ENCODE peak calls at places on chromosomes 16 and 17, in five cellular contexts. One of them, this sample, is unnamed.

GRCh38 chr17:63140255-63140654 is 174.2 kb downstream of the TANC2 start:
- DNase-seq in breast epithelium: no peak
- DNase-seq in sigmoid colon: no peak
- DNase-seq in HCT116: no peak
- DNase-seq in prostate gland: no peak
- DNase-seq in this sample: no peak

GRCh38 chr17:7590743-7591142 is 849 bp upstream of the SOX15 start:
- DNase-seq in breast epithelium: no peak
- DNase-seq in sigmoid colon: no peak
- DNase-seq in HCT116: no peak
- DNase-seq in prostate gland: no peak
- DNase-seq in this sample: no peak

GRCh38 chr16:75262104-75262799 is 10.8 kb upstream of the BCAR1 start:
- DNase-seq in breast epithelium: no peak
- DNase-seq in sigmoid colon: peak
- DNase-seq in HCT116: no peak
- DNase-seq in prostate gland: no peak
- DNase-seq in this sample: no peak

GRCh38 chr17:46192484-46193245 is 564 bp downstream of the KANSL1 start:
- DNase-seq in breast epithelium: no peak
- DNase-seq in sigmoid colon: peak
- DNase-seq in HCT116: no peak
- DNase-seq in prostate gland: peak
- DNase-seq in this sample: peak

GRCh38 chr16:680967-681745 is 946 bp downstream of the STUB1 start:
- DNase-seq in breast epithelium: no peak
- DNase-seq in sigmoid colon: no peak
- DNase-seq in HCT116: no peak
- DNase-seq in prostate gland: no peak
- DNase-seq in this sample: peak

GRCh38 chr17:82246365-82247174 is 17.7 kb downstream of the SLC16A3 start:
- DNase-seq in breast epithelium: no peak
- DNase-seq in sigmoid colon: no peak
- DNase-seq in HCT116: no peak
- DNase-seq in prostate gland: no peak
- DNase-seq in this sample: no peak

GRCh38 chr16:29907973-29908372 is 7.7 kb downstream of the ASPHD1 start:
- DNase-seq in breast epithelium: no peak
- DNase-seq in sigmoid colon: no peak
- DNase-seq in HCT116: no peak
- DNase-seq in prostate gland: no peak
- DNase-seq in this sample: no peak

GRCh38 chr17:9148908-9149536 is 127.7 kb downstream of the NTN1 start:
- DNase-seq in breast epithelium: no peak
- DNase-seq in sigmoid colon: no peak
- DNase-seq in HCT116: no peak
- DNase-seq in prostate gland: no peak
- DNase-seq in this sample: no peak

GRCh38 chr17:81440511-81441244 is 45.4 kb downstream of the BAHCC1 start:
- DNase-seq in breast epithelium: no peak
- DNase-seq in sigmoid colon: no peak
- DNase-seq in HCT116: no peak
- DNase-seq in prostate gland: no peak
- DNase-seq in this sample: no peak

GRCh38 chr16:86926695-86927094 is 348.3 kb downstream of the FOXL1 start:
- DNase-seq in breast epithelium: no peak
- DNase-seq in sigmoid colon: no peak
- DNase-seq in HCT116: no peak
- DNase-seq in prostate gland: no peak
- DNase-seq in this sample: no peak

GRCh38 chr17:13025687-13026086 is 7.9 kb upstream of the ELAC2 start:
- DNase-seq in breast epithelium: no peak
- DNase-seq in sigmoid colon: no peak
- DNase-seq in HCT116: no peak
- DNase-seq in prostate gland: no peak
- DNase-seq in this sample: no peak

GRCh38 chr17:4492762-4493561 is 5.7 kb upstream of the SPNS2 start:
- DNase-seq in breast epithelium: no peak
- DNase-seq in sigmoid colon: no peak
- DNase-seq in HCT116: no peak
- DNase-seq in prostate gland: no peak
- DNase-seq in this sample: peak

DNA sequence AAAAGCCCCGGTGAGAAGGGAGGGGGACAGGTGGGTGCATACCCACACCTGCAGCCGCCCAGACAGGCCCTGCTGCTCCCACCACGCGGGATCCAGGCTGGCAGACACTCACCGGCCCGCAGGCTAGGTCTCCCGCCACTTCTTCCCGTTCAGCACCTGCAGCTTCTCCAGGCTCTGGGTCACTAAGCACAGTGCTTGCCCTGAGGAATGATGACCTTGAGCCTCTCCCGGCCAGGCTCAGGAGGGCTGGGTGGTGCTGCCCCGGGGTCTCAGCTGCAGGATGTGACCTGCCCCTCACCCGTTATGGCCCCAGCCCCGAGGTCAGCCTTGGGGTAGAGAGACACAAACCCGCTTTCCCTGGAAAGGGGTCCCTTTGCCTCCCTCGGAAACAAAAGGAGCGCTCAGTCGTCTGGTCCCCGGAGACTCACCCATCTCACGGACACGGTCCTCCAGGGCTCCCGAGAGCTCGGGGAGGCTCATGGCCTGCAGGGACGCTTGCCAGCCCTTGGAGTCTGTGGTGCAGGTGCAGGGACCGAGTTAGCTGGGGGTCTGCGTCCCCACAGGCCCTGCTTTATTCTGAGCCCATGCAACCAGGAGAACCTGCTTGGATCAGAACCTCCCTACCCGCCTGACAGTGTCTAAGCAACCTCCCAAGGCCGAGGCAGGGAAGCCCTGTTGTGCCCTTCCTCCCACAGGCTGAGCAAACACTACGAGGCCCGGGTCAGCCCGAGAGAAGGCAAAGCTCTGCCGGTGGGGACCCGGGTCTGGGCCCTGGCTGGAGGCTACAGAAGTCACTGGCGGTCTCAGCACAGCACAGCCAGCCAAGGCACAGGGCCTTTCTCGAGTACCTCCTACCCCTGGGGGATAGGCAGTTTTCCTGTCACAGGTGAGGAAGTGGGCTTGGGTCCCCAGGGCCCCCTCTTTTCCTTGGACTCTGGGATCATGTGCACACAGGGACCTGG is 3.8 kb downstream of the NUDT16L1 start:
- DNase-seq in breast epithelium: no peak
- DNase-seq in sigmoid colon: no peak
- DNase-seq in HCT116: no peak
- DNase-seq in prostate gland: no peak
- DNase-seq in this sample: no peak
- TF ChIP-seq POLR2AphosphoS5 in breast epithelium: no peak
- TF ChIP-seq POLR2AphosphoS5 in sigmoid colon: no peak
- TF ChIP-seq POLR2AphosphoS5 in HCT116: no peak
- TF ChIP-seq POLR2AphosphoS5 in prostate gland: no peak
- TF ChIP-seq POLR2AphosphoS5 in this sample: peak

GRCh38 chr16:3606441-3606840 is 5.0 kb downstream of the SLX4 start:
- DNase-seq in breast epithelium: no peak
- DNase-seq in sigmoid colon: no peak
- DNase-seq in HCT116: no peak
- DNase-seq in prostate gland: no peak
- DNase-seq in this sample: no peak

GRCh38 chr16:3607161-3607560 is 4.2 kb downstream of the SLX4 start:
- DNase-seq in breast epithelium: no peak
- DNase-seq in sigmoid colon: no peak
- DNase-seq in HCT116: no peak
- DNase-seq in prostate gland: no peak
- DNase-seq in this sample: no peak

GRCh38 chr16:3607634-3608033 is 3.8 kb downstream of the SLX4 start:
- DNase-seq in breast epithelium: no peak
- DNase-seq in sigmoid colon: no peak
- DNase-seq in HCT116: no peak
- DNase-seq in prostate gland: no peak
- DNase-seq in this sample: no peak

GRCh38 chr16:3609895-3610697 is 1.3 kb downstream of the SLX4 start:
- DNase-seq in breast epithelium: no peak
- DNase-seq in sigmoid colon: no peak
- DNase-seq in HCT116: no peak
- DNase-seq in prostate gland: peak
- DNase-seq in this sample: no peak

GRCh38 chr16:3608069-3608468 is 3.3 kb downstream of the SLX4 start:
- DNase-seq in breast epithelium: no peak
- DNase-seq in sigmoid colon: no peak
- DNase-seq in HCT116: no peak
- DNase-seq in prostate gland: no peak
- DNase-seq in this sample: no peak
- H3K4me3 ChIP-seq in breast epithelium: no peak
- H3K4me3 ChIP-seq in sigmoid colon: no peak
- H3K4me3 ChIP-seq in HCT116: no peak
- H3K4me3 ChIP-seq in prostate gland: no peak
- H3K4me3 ChIP-seq in this sample: no peak

DNA sequence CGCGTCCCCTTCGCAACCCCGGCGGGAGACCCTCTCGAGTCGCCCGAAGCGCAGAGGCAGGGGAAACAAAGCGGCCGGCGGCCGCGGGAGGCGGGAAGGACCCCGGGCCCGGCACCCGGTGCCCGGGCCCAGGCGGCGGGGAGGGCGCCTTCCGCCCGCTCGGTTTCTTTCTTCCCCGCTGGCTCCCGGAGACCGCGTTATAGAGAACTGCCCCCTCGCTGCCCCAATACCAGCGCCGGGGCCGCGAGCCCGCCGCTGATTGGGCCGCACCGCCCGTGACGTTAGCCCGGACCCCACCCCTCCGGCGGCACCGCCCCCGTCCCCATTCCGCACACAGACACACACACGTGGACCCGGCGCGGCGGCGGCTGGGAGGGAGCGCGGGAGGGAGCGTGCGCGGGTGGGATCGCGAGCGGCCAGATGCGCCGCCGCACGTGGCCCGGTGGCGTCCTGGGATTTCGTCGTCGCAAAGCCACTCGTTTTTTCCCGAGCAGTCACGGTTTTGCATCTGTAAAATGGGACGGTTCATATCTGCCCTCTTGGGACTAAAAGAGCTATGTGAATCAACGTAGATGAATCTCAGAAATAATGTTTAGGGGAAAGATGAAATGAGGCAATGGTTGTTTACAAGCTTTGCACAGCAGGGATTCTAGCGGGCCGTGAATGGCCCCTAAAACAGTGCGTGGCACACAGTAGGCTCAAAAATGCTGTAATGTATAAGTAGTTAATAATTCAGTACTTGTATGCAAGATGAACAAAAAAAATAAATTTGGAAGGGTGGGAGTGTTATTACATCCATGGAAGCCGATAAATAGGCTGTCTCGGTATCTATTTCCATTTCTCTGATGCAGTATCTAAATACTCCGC is at the start of gene EPOP:
- DNase-seq in breast epithelium: peak
- DNase-seq in sigmoid colon: peak
- DNase-seq in HCT116: peak
- DNase-seq in prostate gland: peak
- DNase-seq in this sample: peak
- H3K27ac ChIP-seq in breast epithelium: peak
- H3K27ac ChIP-seq in sigmoid colon: peak
- H3K27ac ChIP-seq in HCT116: peak
- H3K27ac ChIP-seq in prostate gland: peak
- H3K27ac ChIP-seq in this sample: no peak

GRCh38 chr17:40832840-40833239 is 10.4 kb upstream of the KRT10 start:
- DNase-seq in breast epithelium: no peak
- DNase-seq in sigmoid colon: no peak
- DNase-seq in HCT116: no peak
- DNase-seq in prostate gland: no peak
- DNase-seq in this sample: no peak
- TF ChIP-seq POLR2AphosphoS5 in breast epithelium: no peak
- TF ChIP-seq POLR2AphosphoS5 in sigmoid colon: no peak
- TF ChIP-seq POLR2AphosphoS5 in HCT116: no peak
- TF ChIP-seq POLR2AphosphoS5 in prostate gland: no peak
- TF ChIP-seq POLR2AphosphoS5 in this sample: no peak

DNA sequence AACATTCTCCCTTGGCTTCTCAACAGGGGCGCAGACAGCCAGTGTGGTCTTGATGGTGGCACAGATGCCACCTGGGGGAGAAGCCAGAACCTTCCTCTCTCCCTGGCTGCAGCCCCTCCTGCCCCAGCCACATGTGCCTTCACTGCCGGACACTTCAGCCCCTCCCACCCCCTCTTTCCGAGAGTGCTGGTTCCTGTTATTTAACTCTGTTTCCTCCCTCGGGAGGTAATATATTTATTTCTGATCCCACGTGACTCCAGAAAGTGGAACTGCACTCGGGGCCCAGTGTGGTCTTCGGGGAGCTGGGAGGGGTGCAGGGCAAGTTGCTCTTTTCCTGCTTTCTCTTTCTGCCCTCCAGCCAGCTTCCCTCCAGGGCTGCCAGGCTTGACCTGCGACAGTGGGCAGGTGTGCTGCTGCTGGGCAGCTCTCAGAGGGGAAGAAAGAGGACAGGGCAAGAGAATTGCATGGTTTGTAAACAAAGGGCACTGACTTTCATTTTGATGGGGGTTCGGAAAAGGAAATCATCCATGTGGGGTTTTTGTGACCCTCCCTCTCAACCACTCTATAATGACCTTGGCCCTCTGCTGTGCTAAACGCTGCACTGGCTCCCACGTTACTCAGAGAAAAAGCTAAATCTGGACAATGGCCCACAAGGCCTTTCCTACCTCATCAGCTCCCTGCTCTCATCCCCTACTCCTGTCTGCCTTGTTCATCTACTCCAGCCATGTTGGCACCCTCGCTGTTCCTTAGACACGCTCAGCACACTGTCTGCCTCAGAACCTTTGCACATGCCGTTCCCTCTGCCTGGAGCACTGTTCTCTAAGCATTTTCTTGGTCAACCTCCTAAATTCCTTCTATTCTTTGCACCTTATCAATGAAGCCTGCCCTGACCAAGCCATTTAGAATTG is 8.2 kb upstream of the CIITA start:
- DNase-seq in breast epithelium: no peak
- DNase-seq in sigmoid colon: peak
- DNase-seq in HCT116: no peak
- DNase-seq in prostate gland: no peak
- DNase-seq in this sample: peak
- H3K4me3 ChIP-seq in breast epithelium: peak
- H3K4me3 ChIP-seq in sigmoid colon: no peak
- H3K4me3 ChIP-seq in HCT116: no peak
- H3K4me3 ChIP-seq in prostate gland: no peak
- H3K4me3 ChIP-seq in this sample: no peak

GRCh38 chr17:28370035-28370743 is at the start of gene VTN:
- DNase-seq in breast epithelium: no peak
- DNase-seq in sigmoid colon: no peak
- DNase-seq in HCT116: no peak
- DNase-seq in prostate gland: no peak
- DNase-seq in this sample: peak
- H3K27ac ChIP-seq in breast epithelium: peak
- H3K27ac ChIP-seq in sigmoid colon: peak
- H3K27ac ChIP-seq in HCT116: no peak
- H3K27ac ChIP-seq in prostate gland: peak
- H3K27ac ChIP-seq in this sample: no peak

This sample was measured in HL-60.